ENCODE peak calls at places on chromosomes 2 and 18, in ten cellular contexts. E is foreskin fibroblast, V is fibroblast of pulmonary artery, Y is body of pancreas, I is AG09319, X is heart left ventricle, Q is HepG2, K is kidney, R is mesothelial cell of epicardium, L is RWPE1. T is an unnamed sample.

GRCh38 chr2:130798472-130799221 is 38.1 kb upstream of the ARHGEF4 start:
- DNase-seq in E (no peak), V (peak), Y (peak), I (no peak), X (peak), Q (no peak), K (peak), R (peak), L (no peak), T (no peak)

GRCh38 chr2:125959047-125959446 is 696.9 kb upstream of the GYPC start:
- DNase-seq in E (no peak), V (no peak), Y (no peak), I (no peak), X (no peak), Q (no peak), K (no peak), R (no peak), L (no peak), T (no peak)

GRCh38 chr2:126634273-126634861 is 21.6 kb upstream of the GYPC start:
- DNase-seq in E (no peak), V (peak), Y (peak), I (no peak), X (no peak), Q (no peak), K (no peak), R (no peak), L (peak), T (no peak)

GRCh38 chr2:107824848-107825563 is 1.7 kb upstream of the RGPD4 start:
- DNase-seq in E (no peak), V (no peak), Y (no peak), I (no peak), X (no peak), Q (no peak), K (no peak), R (no peak), L (no peak), T (no peak)

GRCh38 chr2:226652388-226652787 is 147.2 kb downstream of the IRS1 start:
- DNase-seq in E (peak), V (peak), Y (no peak), I (peak), X (no peak), Q (no peak), K (no peak), R (no peak), L (peak), T (no peak)

GRCh38 chr2:120904379-120904778 is 168.7 kb downstream of the GLI2 start:
- DNase-seq in E (no peak), V (no peak), Y (no peak), I (no peak), X (no peak), Q (no peak), K (peak), R (no peak), L (no peak), T (no peak)

GRCh38 chr2:32715391-32715841 is 87.6 kb downstream of the TTC27 start:
- DNase-seq in E (peak), V (no peak), Y (no peak), I (no peak), X (no peak), Q (no peak), K (no peak), R (no peak), L (peak), T (no peak)

GRCh38 chr18:830315-830901 is 18.4 kb upstream of the YES1 start:
- DNase-seq in E (peak), V (peak), Y (no peak), I (no peak), X (peak), Q (no peak), K (no peak), R (no peak), L (no peak), T (no peak)

GRCh38 chr2:119236796-119237195 is 13.2 kb downstream of the STEAP3 start:
- DNase-seq in E (no peak), V (no peak), Y (no peak), I (no peak), X (no peak), Q (peak), K (no peak), R (no peak), L (no peak), T (no peak)

GRCh38 chr2:30147196-30147714 is 448 bp downstream of the YPEL5 start:
- DNase-seq in E (no peak), V (no peak), Y (no peak), I (no peak), X (no peak), Q (no peak), K (no peak), R (peak), L (no peak), T (no peak)

GRCh38 chr18:59900222-59901128 is 679 bp downstream of the PMAIP1 start:
- DNase-seq in E (no peak), V (peak), Y (peak), I (no peak), X (peak), Q (no peak), K (peak), R (peak), L (peak), T (no peak)

GRCh38 chr2:200471324-200471848 is 38.5 kb downstream of the KCTD18 start:
- DNase-seq in E (no peak), V (peak), Y (no peak), I (no peak), X (no peak), Q (peak), K (no peak), R (no peak), L (peak), T (no peak)

GRCh38 chr18:77132369-77133050 is at the start of gene MBP:
- DNase-seq in E (no peak), V (no peak), Y (peak), I (no peak), X (peak), Q (no peak), K (peak), R (peak), L (peak), T (peak)

GRCh38 chr2:239695106-239695727 is 294.4 kb upstream of the HDAC4 start:
- DNase-seq in E (no peak), V (no peak), Y (no peak), I (no peak), X (no peak), Q (no peak), K (no peak), R (peak), L (no peak), T (no peak)

GRCh38 chr2:154452471-154452870 is 246.0 kb upstream of the KCNJ3 start:
- DNase-seq in E (no peak), V (no peak), Y (no peak), I (no peak), X (no peak), Q (no peak), K (no peak), R (no peak), L (no peak), T (no peak)

GRCh38 chr2:64001382-64002101 is 17.7 kb downstream of the VPS54 start:
- DNase-seq in E (no peak), V (no peak), Y (no peak), I (no peak), X (no peak), Q (no peak), K (no peak), R (no peak), L (no peak), T (no peak)

GRCh38 chr2:131055169-131056065 is 37.8 kb downstream of the FAM168B start:
- DNase-seq in E (peak), V (peak), Y (no peak), I (peak), X (no peak), Q (no peak), K (peak), R (no peak), L (no peak), T (no peak)

GRCh38 chr2:113784823-113785744 is 28.6 kb upstream of the SLC35F5 start:
- DNase-seq in E (peak), V (no peak), Y (peak), I (no peak), X (no peak), Q (no peak), K (no peak), R (no peak), L (no peak), T (peak)

GRCh38 chr2:229133155-229133772 is 137.8 kb downstream of the PID1 start:
- DNase-seq in E (no peak), V (peak), Y (peak), I (peak), X (no peak), Q (peak), K (no peak), R (no peak), L (peak), T (no peak)

GRCh38 chr2:133641497-133641896 is 73.2 kb upstream of the NCKAP5 start:
- DNase-seq in E (no peak), V (no peak), Y (no peak), I (no peak), X (peak), Q (no peak), K (no peak), R (no peak), L (peak), T (no peak)

GRCh38 chr2:120394764-120395163 is 48.8 kb downstream of the INHBB start:
- DNase-seq in E (no peak), V (no peak), Y (no peak), I (no peak), X (peak), Q (no peak), K (peak), R (no peak), L (no peak), T (no peak)

GRCh38 chr18:5455644-5456043 is 88.2 kb downstream of the EPB41L3 start:
- DNase-seq in E (no peak), V (peak), Y (no peak), I (no peak), X (no peak), Q (no peak), K (no peak), R (no peak), L (no peak), T (no peak)

GRCh38 chr2:105872142-105872728 is 127.5 kb downstream of the NCK2 start:
- DNase-seq in E (no peak), V (no peak), Y (no peak), I (no peak), X (no peak), Q (no peak), K (no peak), R (no peak), L (no peak), T (no peak)

GRCh38 chr2:136023416-136023815 is 38.0 kb upstream of the DARS1 start:
- DNase-seq in E (no peak), V (no peak), Y (no peak), I (no peak), X (no peak), Q (peak), K (no peak), R (no peak), L (no peak), T (no peak)

GRCh38 chr18:60982296-60982695 is 350.9 kb upstream of the CDH20 start:
- DNase-seq in E (no peak), V (no peak), Y (no peak), I (no peak), X (no peak), Q (no peak), K (no peak), R (no peak), L (no peak), T (no peak)

GRCh38 chr2:236818281-236819045 is 248.8 kb downstream of the ACKR3 start:
- DNase-seq in E (no peak), V (no peak), Y (no peak), I (no peak), X (no peak), Q (no peak), K (no peak), R (no peak), L (no peak), T (no peak)

GRCh38 chr18:36465276-36465675 is 167.8 kb downstream of the FHOD3 start:
- DNase-seq in E (no peak), V (no peak), Y (no peak), I (no peak), X (no peak), Q (no peak), K (no peak), R (no peak), L (no peak), T (no peak)

GRCh38 chr18:29501952-29502351 is 1325.0 kb upstream of the CDH2 start:
- DNase-seq in E (peak), V (peak), Y (no peak), I (no peak), X (no peak), Q (no peak), K (no peak), R (no peak), L (peak), T (no peak)

GRCh38 chr2:173287594-173287993 is 67.1 kb upstream of the CDCA7 start:
- DNase-seq in E (no peak), V (no peak), Y (no peak), I (no peak), X (no peak), Q (no peak), K (no peak), R (no peak), L (no peak), T (no peak)

GRCh38 chr2:21382980-21383520 is 259.3 kb downstream of the TDRD15 start:
- DNase-seq in E (no peak), V (no peak), Y (no peak), I (no peak), X (no peak), Q (no peak), K (no peak), R (no peak), L (no peak), T (no peak)

GRCh38 chr2:138237657-138238384 is 263.7 kb upstream of the SPOPL start:
- DNase-seq in E (no peak), V (peak), Y (no peak), I (no peak), X (no peak), Q (no peak), K (no peak), R (no peak), L (no peak), T (no peak)

GRCh38 chr2:113407446-113408099 is 29.9 kb upstream of the ZNG1B start:
- DNase-seq in E (peak), V (peak), Y (no peak), I (no peak), X (no peak), Q (peak), K (no peak), R (no peak), L (peak), T (no peak)

GRCh38 chr18:47413327-47413726 is 161.9 kb upstream of the SKOR2 start:
- DNase-seq in E (no peak), V (no peak), Y (peak), I (no peak), X (no peak), Q (no peak), K (no peak), R (no peak), L (no peak), T (no peak)

GRCh38 chr2:148416248-148416647 is 228.3 kb upstream of the EPC2 start:
- DNase-seq in E (no peak), V (no peak), Y (no peak), I (no peak), X (no peak), Q (no peak), K (no peak), R (no peak), L (no peak), T (no peak)

GRCh38 chr2:105005170-105005569 is 32.7 kb upstream of the MRPS9 start:
- DNase-seq in E (no peak), V (no peak), Y (no peak), I (no peak), X (no peak), Q (no peak), K (no peak), R (no peak), L (no peak), T (no peak)

DNA sequence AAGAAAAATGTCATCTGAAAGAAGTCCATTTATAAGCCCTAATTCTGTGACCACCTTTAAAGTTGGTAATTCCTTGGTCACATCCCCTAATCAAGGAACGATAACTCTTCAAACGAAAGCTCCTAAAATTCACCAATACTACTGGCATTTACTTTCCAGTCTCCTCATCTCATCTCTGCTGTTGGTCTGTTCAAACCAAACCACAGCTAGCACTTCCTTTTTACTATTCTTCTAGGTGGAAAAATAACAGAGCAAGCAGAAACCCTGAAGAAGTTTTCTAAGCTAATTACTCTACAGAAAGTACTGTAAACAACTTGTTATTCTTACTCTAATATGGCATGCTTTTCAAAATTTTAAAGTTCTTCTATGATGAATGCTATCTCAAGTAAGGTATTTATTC is 21.6 kb downstream of the TIA1 start:
- DNase-seq in E (no peak), V (no peak), Y (no peak), I (no peak), X (no peak), Q (no peak), K (no peak), R (no peak), L (no peak), T (no peak)
- TF ChIP-seq CTCF in E (no peak), V (no peak), Y (no peak), I (no peak), X (no peak), Q (no peak), K (no peak), R (no peak), L (no peak), T (no peak)

GRCh38 chr2:73232471-73233153 is 427 bp downstream of the PRADC1 start:
- DNase-seq in E (no peak), V (no peak), Y (peak), I (no peak), X (no peak), Q (no peak), K (no peak), R (no peak), L (no peak), T (no peak)
- TF ChIP-seq CTCF in E (no peak), V (no peak), Y (no peak), I (no peak), X (no peak), Q (peak), K (no peak), R (no peak), L (no peak), T (no peak)

DNA sequence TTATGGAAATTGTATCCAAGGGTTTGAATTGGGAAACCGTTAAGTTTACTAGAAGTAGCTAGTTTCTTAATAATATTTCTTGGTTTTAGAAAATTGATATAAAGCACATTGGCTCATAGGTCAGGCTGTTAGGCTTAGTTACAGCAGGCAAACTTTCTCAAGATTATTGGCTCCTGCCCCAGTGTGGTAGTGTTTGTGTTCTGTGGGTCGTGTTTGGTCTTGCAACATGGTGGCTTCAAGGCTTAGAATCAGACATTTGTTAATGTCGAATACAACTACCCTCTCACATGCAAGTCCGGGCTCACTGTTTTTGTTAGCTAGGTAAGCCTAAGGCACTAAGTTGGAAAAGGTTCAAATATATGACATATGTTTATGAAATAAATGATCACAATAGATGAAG is 19.6 kb downstream of the CERS6 start:
- DNase-seq in E (no peak), V (no peak), Y (no peak), I (no peak), X (no peak), Q (no peak), K (no peak), R (no peak), L (no peak), T (no peak)
- TF ChIP-seq CTCF in E (no peak), V (no peak), Y (no peak), I (no peak), X (no peak), Q (no peak), K (no peak), R (no peak), L (no peak), T (no peak)

GRCh38 chr2:150165479-150165878 is 322.0 kb downstream of the RND3 start:
- DNase-seq in E (no peak), V (no peak), Y (no peak), I (no peak), X (no peak), Q (no peak), K (no peak), R (no peak), L (no peak), T (no peak)
- TF ChIP-seq CTCF in E (no peak), V (no peak), Y (no peak), I (no peak), X (no peak), Q (no peak), K (no peak), R (no peak), L (no peak), T (no peak)

GRCh38 chr2:1097086-1097485 is 146.4 kb downstream of the SNTG2 start:
- DNase-seq in E (no peak), V (no peak), Y (no peak), I (no peak), X (no peak), Q (no peak), K (no peak), R (no peak), L (no peak), T (no peak)

GRCh38 chr2:1099418-1099817 is 148.8 kb downstream of the SNTG2 start:
- DNase-seq in E (no peak), V (no peak), Y (no peak), I (no peak), X (no peak), Q (no peak), K (no peak), R (no peak), L (no peak), T (no peak)

GRCh38 chr2:1104364-1104763 is 153.7 kb downstream of the SNTG2 start:
- DNase-seq in E (no peak), V (no peak), Y (no peak), I (no peak), X (no peak), Q (no peak), K (no peak), R (no peak), L (no peak), T (no peak)

GRCh38 chr2:1101011-1101410 is 150.4 kb downstream of the SNTG2 start:
- DNase-seq in E (no peak), V (no peak), Y (no peak), I (no peak), X (no peak), Q (no peak), K (no peak), R (no peak), L (no peak), T (no peak)

DNA sequence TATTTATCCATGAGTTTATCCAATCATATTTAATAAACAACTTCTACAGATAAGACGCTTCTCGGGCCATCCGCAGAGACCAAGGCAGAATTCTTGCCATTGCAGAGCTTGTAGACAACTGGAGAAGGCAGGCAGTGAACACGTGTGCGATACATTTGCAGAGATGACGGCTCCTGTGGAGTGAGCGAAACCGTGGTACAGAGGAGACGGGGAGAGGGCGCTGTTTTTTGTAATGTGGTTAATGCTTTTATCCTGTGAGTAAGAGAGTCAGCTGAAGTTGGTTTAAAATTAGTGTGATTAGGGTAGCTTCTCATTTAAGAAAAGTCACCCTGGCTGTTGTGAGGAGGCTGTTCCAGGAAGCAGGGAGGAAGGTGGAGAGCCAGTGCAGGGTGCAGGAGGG is 151.3 kb downstream of the SNTG2 start:
- DNase-seq in E (no peak), V (no peak), Y (no peak), I (no peak), X (no peak), Q (no peak), K (no peak), R (no peak), L (no peak), T (no peak)
- TF ChIP-seq CTCF in E (no peak), V (no peak), Y (no peak), I (no peak), X (no peak), Q (no peak), K (no peak), R (no peak), L (no peak), T (no peak)

DNA sequence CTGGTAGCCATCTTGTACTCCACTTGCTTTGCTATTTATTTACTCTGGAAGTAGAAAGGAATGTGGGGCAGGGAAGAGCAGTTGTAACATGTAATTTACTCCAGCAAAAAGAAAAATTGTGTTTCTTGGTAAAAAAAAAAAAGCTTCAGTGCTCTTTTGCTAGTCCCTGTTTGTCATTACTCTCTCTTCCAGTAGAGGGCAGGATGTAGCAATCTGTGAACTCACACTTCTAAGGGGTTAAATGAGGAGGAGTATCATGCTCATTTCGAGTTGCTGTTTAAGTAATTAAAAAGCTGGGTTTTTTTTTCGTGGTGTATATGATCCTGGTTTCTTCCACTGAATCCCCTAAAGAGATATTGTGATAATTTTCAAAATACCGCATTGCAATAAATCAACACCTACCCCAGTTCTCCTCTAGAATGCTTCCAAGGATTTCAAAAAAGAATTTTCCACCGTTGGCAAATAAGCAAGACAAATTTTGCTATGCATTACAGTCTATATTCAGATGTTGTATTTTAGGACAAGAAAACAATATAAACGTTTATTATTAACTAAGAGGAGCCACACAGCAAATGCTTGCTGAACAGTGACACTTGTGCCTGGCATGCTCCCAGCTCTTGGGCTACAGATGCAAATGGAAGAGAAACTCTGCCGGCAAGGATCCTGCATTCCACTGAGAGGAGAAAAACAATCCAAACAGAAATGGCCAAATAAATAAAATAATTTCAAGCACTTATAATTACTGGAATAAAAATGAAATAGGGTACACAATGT is 261.6 kb downstream of the ASXL3 start:
- DNase-seq in E (no peak), V (peak), Y (peak), I (no peak), X (no peak), Q (peak), K (peak), R (no peak), L (peak), T (no peak)
- TF ChIP-seq CTCF in E (peak), V (peak), Y (peak), I (peak), X (peak), Q (peak), K (peak), R (peak), L (peak), T (peak)

GRCh38 chr2:223357076-223357475 is 245.1 kb downstream of the SCG2 start:
- DNase-seq in E (no peak), V (no peak), Y (no peak), I (no peak), X (no peak), Q (no peak), K (no peak), R (no peak), L (no peak), T (no peak)
- TF ChIP-seq CTCF in E (no peak), V (no peak), Y (no peak), I (no peak), X (no peak), Q (no peak), K (no peak), R (no peak), L (no peak), T (no peak)